ENCODE peak calls at places on chromosome 14, in nine cellular contexts. Z is CD8-positive, alpha-beta memory T cell; L is tibial nerve; I is gastrocnemius medialis; Q is CD4-positive, alpha-beta T cell; A is heart right ventricle; S is HCT116; H is left ventricle myocardium inferior; R is CD4-positive, CD25-positive, alpha-beta regulatory T cell. J is an unnamed sample.

GRCh38 chr14:61586539-61587396 is 108.5 kb upstream of the HIF1A start:
- DNase-seq in Z (no peak), L (no peak), I (no peak), Q (no peak), A (no peak), S (no peak), H (no peak), R (no peak), J (no peak)

GRCh38 chr14:45728448-45729225 is 475.6 kb upstream of the MIS18BP1 start:
- DNase-seq in Z (no peak), L (no peak), I (no peak), Q (no peak), A (no peak), S (no peak), H (no peak), R (no peak), J (no peak)

GRCh38 chr14:29545714-29546113 is 381.9 kb downstream of the PRKD1 start:
- DNase-seq in Z (no peak), L (no peak), I (no peak), Q (no peak), A (no peak), S (no peak), H (no peak), R (no peak), J (no peak)

GRCh38 chr14:94682736-94683135 is 70.5 kb downstream of the SERPINA3 start:
- DNase-seq in Z (no peak), L (no peak), I (no peak), Q (no peak), A (no peak), S (no peak), H (no peak), R (no peak), J (no peak)

GRCh38 chr14:61608245-61609142 is 86.8 kb upstream of the HIF1A start:
- DNase-seq in Z (no peak), L (no peak), I (no peak), Q (no peak), A (no peak), S (no peak), H (no peak), R (no peak), J (no peak)

GRCh38 chr14:22979748-22980392 is 2.5 kb downstream of the AJUBA start:
- DNase-seq in Z (no peak), L (no peak), I (no peak), Q (no peak), A (no peak), S (no peak), H (no peak), R (no peak), J (no peak)

GRCh38 chr14:76917158-76917596 is 91.0 kb downstream of the LRRC74A start:
- DNase-seq in Z (no peak), L (no peak), I (peak; percentile 59), Q (no peak), A (peak; percentile 57), S (peak; percentile 81), H (peak; percentile 47), R (no peak), J (no peak)

GRCh38 chr14:103139371-103140016 is 16.2 kb downstream of the TNFAIP2 start:
- DNase-seq in Z (no peak), L (no peak), I (no peak), Q (no peak), A (no peak), S (no peak), H (no peak), R (no peak), J (no peak)

GRCh38 chr14:22232486-22232885 is 356.5 kb downstream of the DAD1 start:
- DNase-seq in Z (no peak), L (no peak), I (no peak), Q (no peak), A (no peak), S (no peak), H (no peak), R (no peak), J (no peak)

GRCh38 chr14:30445852-30446251 is 113.1 kb upstream of the G2E3 start:
- DNase-seq in Z (no peak), L (no peak), I (no peak), Q (no peak), A (no peak), S (no peak), H (no peak), R (no peak), J (no peak)

GRCh38 chr14:29354446-29354845 is 573.2 kb downstream of the PRKD1 start:
- DNase-seq in Z (no peak), L (no peak), I (no peak), Q (no peak), A (no peak), S (no peak), H (no peak), R (no peak), J (no peak)

GRCh38 chr14:36028665-36029064 is 147.9 kb downstream of the PTCSC3 start:
- DNase-seq in Z (no peak), L (no peak), I (no peak), Q (no peak), A (no peak), S (no peak), H (no peak), R (no peak), J (no peak)

GRCh38 chr14:100903672-100904185 is at the start of gene RTL1:
- DNase-seq in Z (no peak), L (no peak), I (no peak), Q (no peak), A (no peak), S (no peak), H (no peak), R (no peak), J (no peak)
- H3K27me3 ChIP-seq in Z (no peaks in the 10 kb centered on the region), L (no peaks in the 10 kb centered on the region), I (no peaks in the 10 kb centered on the region), Q (peaks cover 53% of the 10 kb centered on the region), A (peaks cover 82% of the 10 kb centered on the region), S (peaks cover 6% of the 10 kb centered on the region), H (peaks cover 98% of the 10 kb centered on the region), R (no peaks in the 10 kb centered on the region), J (no peaks in the 10 kb centered on the region)

GRCh38 chr14:64463873-64464272 is 1.4 kb upstream of the AKAP5 start:
- DNase-seq in Z (no peak), L (no peak), I (no peak), Q (no peak), A (no peak), S (no peak), H (no peak), R (no peak), J (no peak)

GRCh38 chr14:64467131-64467530 is 1.8 kb downstream of the AKAP5 start:
- DNase-seq in Z (no peak), L (no peak), I (no peak), Q (no peak), A (no peak), S (no peak), H (no peak), R (no peak), J (no peak)

GRCh38 chr14:64464695-64465094 is 604 bp upstream of the AKAP5 start:
- DNase-seq in Z (no peak), L (no peak), I (no peak), Q (no peak), A (no peak), S (no peak), H (no peak), R (no peak), J (no peak)

GRCh38 chr14:64465856-64466554 is 706 bp downstream of the AKAP5 start:
- DNase-seq in Z (no peak), L (no peak), I (no peak), Q (no peak), A (peak; percentile 25), S (no peak), H (no peak), R (no peak), J (no peak)

GRCh38 chr14:64465208-64465821 is at the start of gene AKAP5:
- DNase-seq in Z (peak; percentile 69), L (no peak), I (no peak), Q (peak; percentile 50), A (peak; percentile 29), S (no peak), H (peak; percentile 50), R (peak; percentile 67), J (peak; percentile 65)
- H3K27me3 ChIP-seq in Z (no peaks in the 10 kb centered on the region), L (no peaks in the 10 kb centered on the region), I (no peaks in the 10 kb centered on the region), Q (no peaks in the 10 kb centered on the region), A (no peaks in the 10 kb centered on the region), S (no peaks in the 10 kb centered on the region), H (no peaks in the 10 kb centered on the region), R (no peaks in the 10 kb centered on the region), J (no peaks in the 10 kb centered on the region)

GRCh38 chr14:74240794-74241610 is 1.8 kb downstream of the VSX2 start:
- DNase-seq in Z (no peak), L (no peak), I (no peak), Q (no peak), A (no peak), S (no peak), H (no peak), R (no peak), J (no peak)

GRCh38 chr14:74244115-74244514 is 4.9 kb downstream of the VSX2 start:
- DNase-seq in Z (no peak), L (no peak), I (no peak), Q (no peak), A (no peak), S (no peak), H (no peak), R (no peak), J (no peak)

GRCh38 chr14:74242055-74243042 is 3.1 kb downstream of the VSX2 start:
- DNase-seq in Z (no peak), L (no peak), I (no peak), Q (no peak), A (no peak), S (no peak), H (no peak), R (no peak), J (no peak)

GRCh38 chr14:74241611-74242005 is 2.4 kb downstream of the VSX2 start:
- DNase-seq in Z (no peak), L (no peak), I (no peak), Q (no peak), A (no peak), S (no peak), H (no peak), R (no peak), J (no peak)

DNA sequence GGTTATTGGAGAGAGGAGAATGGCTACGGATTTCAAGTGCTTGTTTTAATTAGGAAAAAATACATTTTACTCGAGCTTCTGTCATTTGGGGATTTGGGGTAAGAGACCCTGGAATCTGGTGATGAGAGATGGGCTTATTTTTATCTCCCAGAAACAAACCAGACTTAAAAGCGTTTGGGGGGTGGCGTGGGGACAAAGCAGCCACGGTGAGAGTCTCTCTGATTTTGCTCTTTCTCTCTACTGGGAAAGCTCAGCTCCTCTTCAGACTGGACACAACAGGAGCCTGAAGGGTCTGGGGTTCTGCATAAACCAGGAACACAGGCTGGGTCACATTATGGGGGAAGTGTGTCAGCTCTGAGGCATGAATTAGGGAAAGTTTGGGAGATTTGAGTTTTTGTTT is 3.8 kb downstream of the VSX2 start:
- DNase-seq in Z (no peak), L (no peak), I (no peak), Q (no peak), A (no peak), S (no peak), H (no peak), R (no peak), J (no peak)
- H3K27me3 ChIP-seq in Z (peaks cover 60% of the 10 kb centered on the region), L (peaks cover 17% of the 10 kb centered on the region), I (peaks cover 60% of the 10 kb centered on the region), Q (peaks cover 97% of the 10 kb centered on the region), A (peaks cover 93% of the 10 kb centered on the region), S (no peaks in the 10 kb centered on the region), H (peaks cover 98% of the 10 kb centered on the region), R (peaks cover 37% of the 10 kb centered on the region), J (peaks cover 56% of the 10 kb centered on the region)

GRCh38 chr14:54627718-54628345 is 60.9 kb downstream of the SAMD4A start:
- DNase-seq in Z (peak; percentile 50), L (no peak), I (peak; percentile 59), Q (peak; percentile 6), A (peak; percentile 85), S (no peak), H (peak; percentile 44), R (no peak), J (peak; percentile 49)
- H3K27me3 ChIP-seq in Z (no peaks in the 10 kb centered on the region), L (no peaks in the 10 kb centered on the region), I (no peaks in the 10 kb centered on the region), Q (no peaks in the 10 kb centered on the region), A (no peaks in the 10 kb centered on the region), S (no peaks in the 10 kb centered on the region), H (no peaks in the 10 kb centered on the region), R (no peaks in the 10 kb centered on the region), J (no peaks in the 10 kb centered on the region)

J was measured in CD4-positive, alpha-beta memory T cell.